ENCODE peak calls at places on chromosomes 16 and 17, in nine cellular contexts. R is stomach; O is left ventricle myocardium inferior; W is pancreas; A is fibroblast of lung; G is tibial artery; L is ovary; C is hepatocyte; F is CD8-positive, alpha-beta T cell. M is an unnamed sample. For H3K27me3, the result is how much of the 10 kb centered on the place peaks cover.

GRCh38 chr16:49483651-49484451 is 110.2 kb downstream of the C16orf78 start:
- DNase-seq in R (no peak), O (no peak), W (no peak), A (no peak), G (peak), L (peak), C (no peak), F (no peak), M (no peak)

GRCh38 chr17:59001158-59001814 is 105.4 kb downstream of the TRIM37 start:
- DNase-seq in R (peak), O (no peak), W (peak), A (peak), G (no peak), L (no peak), C (peak), F (peak), M (peak)

GRCh38 chr17:4162775-4163498 is 19.9 kb downstream of the CYB5D2 start:
- DNase-seq in R (no peak), O (no peak), W (no peak), A (peak), G (no peak), L (no peak), C (no peak), F (no peak), M (no peak)

GRCh38 chr16:23532448-23532847 is 22.2 kb upstream of the GGA2 start:
- DNase-seq in R (no peak), O (no peak), W (no peak), A (no peak), G (no peak), L (no peak), C (no peak), F (no peak), M (no peak)

GRCh38 chr17:14092808-14093207 is 23.5 kb downstream of the COX10 start:
- DNase-seq in R (no peak), O (no peak), W (no peak), A (no peak), G (no peak), L (no peak), C (no peak), F (no peak), M (no peak)

GRCh38 chr17:42848093-42848492 is 2.9 kb upstream of the AOC3 start:
- DNase-seq in R (no peak), O (no peak), W (no peak), A (no peak), G (no peak), L (no peak), C (no peak), F (no peak), M (no peak)

GRCh38 chr16:77700846-77701245 is 21.5 kb upstream of the NUDT7 start:
- DNase-seq in R (no peak), O (no peak), W (no peak), A (no peak), G (no peak), L (no peak), C (no peak), F (no peak), M (no peak)

GRCh38 chr17:77645441-77646430 is 312.8 kb upstream of the TNRC6C start:
- DNase-seq in R (no peak), O (no peak), W (no peak), A (peak), G (no peak), L (no peak), C (no peak), F (peak), M (no peak)

GRCh38 chr16:4898811-4899473 is 38.0 kb downstream of the PPL start:
- DNase-seq in R (no peak), O (no peak), W (no peak), A (no peak), G (no peak), L (no peak), C (no peak), F (no peak), M (no peak)

GRCh38 chr17:49980703-49981197 is 11.8 kb downstream of the DLX4 start:
- DNase-seq in R (no peak), O (no peak), W (no peak), A (no peak), G (no peak), L (no peak), C (peak), F (no peak), M (no peak)

GRCh38 chr16:28873543-28874201 is 4.6 kb upstream of the ATP2A1 start:
- DNase-seq in R (no peak), O (no peak), W (no peak), A (no peak), G (no peak), L (no peak), C (no peak), F (peak), M (no peak)

GRCh38 chr17:71287246-71287828 is 833.5 kb upstream of the SOX9 start:
- DNase-seq in R (no peak), O (no peak), W (no peak), A (no peak), G (no peak), L (no peak), C (no peak), F (no peak), M (no peak)

GRCh38 chr17:63832455-63832854 is 5.0 kb upstream of the FTSJ3 start:
- DNase-seq in R (no peak), O (no peak), W (no peak), A (no peak), G (no peak), L (no peak), C (no peak), F (no peak), M (no peak)

GRCh38 chr16:14301150-14302030 is 230.3 kb downstream of the MRTFB start:
- DNase-seq in R (peak), O (no peak), W (peak), A (no peak), G (peak), L (peak), C (peak), F (no peak), M (no peak)

GRCh38 chr16:68273896-68274295 is 9.6 kb downstream of the SLC7A6 start:
- DNase-seq in R (no peak), O (no peak), W (no peak), A (no peak), G (no peak), L (no peak), C (no peak), F (no peak), M (no peak)

GRCh38 chr17:46190763-46191162 is 2.5 kb downstream of the KANSL1 start:
- DNase-seq in R (no peak), O (no peak), W (no peak), A (peak), G (no peak), L (no peak), C (no peak), F (no peak), M (no peak)

GRCh38 chr16:57883953-57884654 is 81.8 kb upstream of the KIFC3 start:
- DNase-seq in R (no peak), O (no peak), W (no peak), A (no peak), G (peak), L (no peak), C (no peak), F (no peak), M (no peak)

GRCh38 chr16:73163238-73163795 is 115.4 kb upstream of the ZFHX3 start:
- DNase-seq in R (no peak), O (no peak), W (no peak), A (peak), G (no peak), L (no peak), C (no peak), F (no peak), M (no peak)

GRCh38 chr17:35588196-35588920 is 1.2 kb downstream of the AP2B1 start:
- DNase-seq in R (no peak), O (no peak), W (no peak), A (peak), G (no peak), L (no peak), C (peak), F (no peak), M (no peak)

GRCh38 chr16:83793179-83793578 is 14.6 kb upstream of the HSBP1 start:
- DNase-seq in R (no peak), O (no peak), W (no peak), A (no peak), G (no peak), L (no peak), C (no peak), F (no peak), M (no peak)

GRCh38 chr17:75338335-75338734 is 49.1 kb upstream of the SLC25A19 start:
- DNase-seq in R (no peak), O (no peak), W (no peak), A (no peak), G (no peak), L (no peak), C (no peak), F (no peak), M (no peak)

GRCh38 chr16:2371421-2371820 is 30.9 kb upstream of the ABCA3 start:
- DNase-seq in R (no peak), O (no peak), W (no peak), A (no peak), G (no peak), L (no peak), C (no peak), F (no peak), M (no peak)

GRCh38 chr16:61611847-61612491 is 424.3 kb downstream of the CDH8 start:
- DNase-seq in R (no peak), O (no peak), W (no peak), A (no peak), G (no peak), L (no peak), C (no peak), F (no peak), M (no peak)

GRCh38 chr17:82595893-82596292 is 52.4 kb downstream of the WDR45B start:
- DNase-seq in R (no peak), O (no peak), W (no peak), A (no peak), G (no peak), L (no peak), C (no peak), F (no peak), M (no peak)

GRCh38 chr16:24166684-24167083 is 89.5 kb upstream of the CACNG3 start:
- DNase-seq in R (no peak), O (no peak), W (no peak), A (no peak), G (no peak), L (no peak), C (no peak), F (no peak), M (no peak)

GRCh38 chr17:1197781-1198490 is 18.2 kb upstream of the ABR start:
- DNase-seq in R (peak), O (peak), W (no peak), A (peak), G (peak), L (peak), C (peak), F (peak), M (no peak)

GRCh38 chr17:49383048-49383447 is 21.0 kb upstream of the ZNF652 start:
- DNase-seq in R (no peak), O (no peak), W (no peak), A (no peak), G (no peak), L (no peak), C (no peak), F (no peak), M (no peak)

GRCh38 chr17:20961551-20961950 is 81.3 kb downstream of the USP22 start:
- DNase-seq in R (no peak), O (no peak), W (no peak), A (no peak), G (no peak), L (no peak), C (no peak), F (no peak), M (no peak)

GRCh38 chr16:24318670-24319069 is 62.5 kb downstream of the CACNG3 start:
- DNase-seq in R (no peak), O (no peak), W (no peak), A (no peak), G (no peak), L (no peak), C (no peak), F (no peak), M (no peak)

GRCh38 chr17:18033442-18034099 is 5.4 kb downstream of the ATPAF2 start:
- DNase-seq in R (peak), O (no peak), W (peak), A (peak), G (peak), L (no peak), C (peak), F (peak), M (no peak)

GRCh38 chr16:27961296-27961620 is 102.3 kb downstream of the GSG1L start:
- DNase-seq in R (no peak), O (no peak), W (no peak), A (no peak), G (no peak), L (no peak), C (no peak), F (no peak), M (no peak)

GRCh38 chr17:36611345-36612072 is 10.1 kb downstream of the MRM1 start:
- DNase-seq in R (no peak), O (no peak), W (no peak), A (peak), G (no peak), L (no peak), C (peak), F (no peak), M (no peak)

GRCh38 chr16:16797239-16797638 is 418.3 kb downstream of the NPIPA7 start:
- DNase-seq in R (no peak), O (no peak), W (no peak), A (no peak), G (no peak), L (no peak), C (peak), F (no peak), M (no peak)

GRCh38 chr17:30332057-30332542 is 1.8 kb downstream of the TMIGD1 start:
- DNase-seq in R (no peak), O (no peak), W (no peak), A (peak), G (no peak), L (no peak), C (peak), F (peak), M (peak)

GRCh38 chr17:47978324-47978723 is 7.4 kb downstream of the CDK5RAP3 start:
- DNase-seq in R (peak), O (peak), W (no peak), A (peak), G (no peak), L (peak), C (peak), F (peak), M (no peak)

GRCh38 chr17:54408741-54409140 is 491.9 kb upstream of the TOM1L1 start:
- DNase-seq in R (no peak), O (no peak), W (no peak), A (no peak), G (no peak), L (no peak), C (peak), F (no peak), M (no peak)

GRCh38 chr17:61847659-61848058 is 15.7 kb downstream of the BRIP1 start:
- DNase-seq in R (no peak), O (no peak), W (no peak), A (no peak), G (no peak), L (no peak), C (no peak), F (no peak), M (no peak)

GRCh38 chr17:63483038-63483437 is 6.2 kb downstream of the ACE start:
- DNase-seq in R (no peak), O (no peak), W (no peak), A (no peak), G (no peak), L (no peak), C (no peak), F (no peak), M (no peak)

GRCh38 chr17:5587431-5588032 is 3.2 kb upstream of the NLRP1 start:
- DNase-seq in R (no peak), O (no peak), W (peak), A (peak), G (no peak), L (no peak), C (peak), F (no peak), M (no peak)

GRCh38 chr16:354971-355441 is 2.5 kb upstream of the AXIN1 start:
- DNase-seq in R (no peak), O (no peak), W (no peak), A (no peak), G (no peak), L (no peak), C (no peak), F (peak), M (no peak)

GRCh38 chr16:354286-354881 is 1.9 kb upstream of the AXIN1 start:
- DNase-seq in R (no peak), O (no peak), W (no peak), A (no peak), G (no peak), L (no peak), C (no peak), F (no peak), M (no peak)

GRCh38 chr16:351804-352520 is 561 bp downstream of the AXIN1 start:
- DNase-seq in R (no peak), O (peak), W (peak), A (peak), G (no peak), L (peak), C (peak), F (no peak), M (no peak)

GRCh38 chr16:353404-354285 is 1.1 kb upstream of the AXIN1 start:
- DNase-seq in R (no peak), O (no peak), W (peak), A (no peak), G (no peak), L (no peak), C (no peak), F (no peak), M (no peak)

GRCh38 chr16:352547-353403 is at the start of gene AXIN1:
- DNase-seq in R (peak), O (peak), W (peak), A (peak), G (peak), L (peak), C (peak), F (peak), M (peak)
- TF ChIP-seq CTCF in R (peak), O (peak), W (peak), A (peak), G (peak), L (peak), C (peak), F (peak), M (no peak)

DNA sequence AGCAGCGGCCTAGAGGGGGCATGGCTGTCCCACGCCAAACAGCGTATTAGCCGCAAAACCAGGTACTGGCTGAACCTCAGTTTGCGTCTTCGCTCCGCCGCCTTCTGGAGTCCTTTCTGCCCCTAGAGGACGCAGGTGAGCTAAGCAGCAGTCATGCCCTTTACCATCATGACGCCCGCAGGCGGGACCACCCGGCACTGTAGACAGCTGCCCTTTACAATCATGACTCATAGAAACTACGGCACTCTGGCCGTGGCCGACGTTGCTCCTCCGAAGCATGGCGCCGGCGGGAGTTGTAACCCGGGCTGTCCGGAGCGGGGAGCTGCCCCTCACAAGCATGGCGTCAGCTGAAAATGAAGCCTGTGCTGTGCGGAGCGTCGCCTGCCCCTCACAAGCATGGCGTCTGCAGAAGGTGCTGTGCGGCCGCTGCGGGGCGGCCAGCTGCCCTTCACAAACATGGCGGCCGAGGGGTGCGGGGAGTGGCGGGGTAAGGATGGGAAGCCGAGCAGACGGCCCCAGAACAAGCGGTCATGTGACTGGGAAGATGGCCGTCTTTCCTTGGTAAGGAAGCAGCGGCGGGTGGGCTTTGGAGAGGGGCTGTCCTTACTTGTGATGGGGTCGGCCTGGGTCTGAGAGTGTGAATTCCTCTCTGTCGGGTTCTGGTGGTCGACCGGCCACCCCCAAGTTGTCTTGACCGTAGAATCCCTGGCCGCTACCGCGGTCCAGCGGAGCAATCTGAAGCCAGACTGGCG is at the start of gene VPS35L:
- DNase-seq in R (peak), O (peak), W (peak), A (peak), G (peak), L (peak), C (peak), F (peak), M (peak)
- H3K4me3 ChIP-seq in R (peak), O (peak), W (peak), A (peak), G (peak), L (peak), C (peak), F (peak), M (peak)

DNA sequence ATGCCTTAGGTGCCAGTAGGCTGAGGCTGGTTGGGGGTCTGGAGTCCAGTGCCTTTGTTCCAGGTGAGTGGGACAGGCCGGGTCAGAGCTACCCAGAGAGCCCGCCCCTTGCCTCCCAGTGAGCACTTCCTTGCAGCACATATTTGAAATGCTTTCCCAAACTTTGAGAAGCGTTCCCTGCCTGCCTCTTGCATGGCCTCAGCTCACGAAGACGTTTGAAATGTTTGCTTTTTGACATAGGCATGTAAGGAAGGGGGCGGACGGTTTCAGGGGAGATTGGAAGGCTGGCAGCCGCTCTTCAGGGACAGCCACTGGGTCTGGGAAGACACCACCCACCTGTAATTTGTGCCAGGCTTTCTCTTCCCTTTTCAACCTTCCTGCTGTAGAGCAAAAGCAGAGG is 5.1 kb upstream of the FOXL1 start:
- DNase-seq in R (no peak), O (no peak), W (no peak), A (no peak), G (no peak), L (no peak), C (no peak), F (no peak), M (no peak)
- H3K27me3 ChIP-seq in R (half or more), O (half or more), W (under half), A (under half), G (under half), L (under half), C (half or more), F (under half), M (under half)

DNA sequence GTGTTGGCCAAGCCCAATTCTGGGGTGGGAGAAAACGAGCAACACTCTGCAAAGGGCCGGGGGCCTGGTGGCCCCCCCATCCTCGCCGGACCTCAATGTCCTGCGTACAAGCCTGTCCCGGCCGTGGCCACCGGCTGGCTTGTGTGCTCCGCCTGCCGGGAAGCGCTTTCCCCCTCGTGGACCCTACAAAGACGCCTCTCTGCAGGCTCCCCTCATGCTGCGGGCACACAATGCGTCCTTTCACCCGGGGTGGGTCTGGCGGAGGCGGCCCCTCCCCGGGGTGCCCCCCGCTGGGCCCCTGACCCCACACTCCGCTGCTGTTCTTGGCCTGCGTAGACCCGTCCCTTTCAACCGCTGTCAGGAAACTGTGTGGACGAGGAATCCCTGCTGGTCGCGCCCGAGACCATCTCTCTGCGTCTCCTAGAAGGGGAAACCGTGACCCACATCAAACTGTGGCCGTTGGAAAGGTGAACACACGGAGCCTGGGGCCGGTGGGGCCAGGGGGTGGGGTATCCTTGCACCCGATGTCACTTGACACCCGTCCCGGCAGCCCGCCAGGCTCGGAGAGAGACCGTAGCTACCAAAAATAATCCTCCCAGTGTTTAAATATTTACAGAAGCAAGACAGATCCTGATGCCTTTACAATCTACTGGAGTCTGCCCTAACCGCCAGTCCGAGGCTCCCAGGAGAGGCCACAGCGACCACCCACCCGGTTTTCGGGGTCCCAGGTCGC is 43.6 kb downstream of the TBC1D16 start:
- DNase-seq in R (peak), O (peak), W (no peak), A (peak), G (no peak), L (peak), C (peak), F (no peak), M (no peak)
- TF ChIP-seq CTCF in R (no peak), O (peak), W (no peak), A (no peak), G (no peak), L (peak), C (no peak), F (no peak), M (no peak)

M was measured in BJ.